ENCODE peak calls at places on chromosomes 2 and 18, in six cellular contexts. W is A549, D is HepG2, J is endothelial cell of umbilical vein, R is K562, N is GM12878. Q is an unnamed sample.

GRCh38 chr2:70280242-70280798 is 13.2 kb downstream of the SNRPG start:
- DNase-seq in D (no peak), N (no peak), R (no peak), J (no peak), W (no peak), Q (no peak)

GRCh38 chr2:24613154-24613814 is 122.2 kb downstream of the NCOA1 start:
- DNase-seq in D (peak), N (peak), R (no peak), J (peak), W (peak), Q (peak)

GRCh38 chr2:190759749-190760213 is 110.9 kb downstream of the NAB1 start:
- DNase-seq in W (peak), N (no peak), R (peak), D (peak), J (peak), Q (peak)

GRCh38 chr2:233240897-233241296 is 10.6 kb upstream of the ATG16L1 start:
- DNase-seq in R (no peak), D (no peak), J (no peak), W (no peak), N (peak), Q (peak)

GRCh38 chr2:98296435-98296834 is 49.8 kb upstream of the CNGA3 start:
- DNase-seq in R (peak), D (no peak), W (no peak), J (no peak), N (no peak), Q (no peak)

GRCh38 chr2:17786727-17787126 is 29.5 kb upstream of the MSGN1 start:
- DNase-seq in J (no peak), D (no peak), W (no peak), N (no peak), R (no peak), Q (no peak)

GRCh38 chr2:187581125-187581896 is 27.1 kb upstream of the TFPI start:
- DNase-seq in J (peak), R (peak), W (peak), N (no peak), D (peak), Q (peak)

GRCh38 chr2:239289545-239289944 is 111.3 kb downstream of the HDAC4 start:
- DNase-seq in R (no peak), N (no peak), D (no peak), W (no peak), J (no peak), Q (no peak)

GRCh38 chr18:13313006-13313661 is 94.6 kb downstream of the LDLRAD4 start:
- DNase-seq in J (no peak), D (peak), N (no peak), R (no peak), W (no peak), Q (no peak)

GRCh38 chr2:197137826-197138480 is 172.6 kb downstream of the ANKRD44 start:
- DNase-seq in R (no peak), J (peak), W (no peak), N (no peak), D (no peak), Q (peak)

GRCh38 chr18:66640431-66640830 is 36.5 kb upstream of the CDH19 start:
- DNase-seq in D (no peak), J (peak), W (peak), R (no peak), N (no peak), Q (peak)

GRCh38 chr2:10918661-10919414 is 7.1 kb downstream of the KCNF1 start:
- DNase-seq in N (no peak), J (no peak), R (peak), W (no peak), D (no peak), Q (no peak)

GRCh38 chr18:35143615-35144596 is 96.9 kb upstream of the ZNF397 start:
- DNase-seq in N (no peak), D (peak), R (peak), W (peak), J (peak), Q (peak)

GRCh38 chr2:137183206-137183605 is 417.9 kb downstream of the THSD7B start:
- DNase-seq in W (no peak), R (no peak), N (no peak), J (no peak), D (no peak), Q (no peak)

GRCh38 chr18:49459404-49460171 is 857 bp downstream of the DYM start:
- DNase-seq in J (peak), N (no peak), W (no peak), R (no peak), D (no peak), Q (peak)

GRCh38 chr18:49886891-49887764 is 73.8 kb upstream of the ACAA2 start:
- DNase-seq in N (no peak), D (no peak), W (no peak), R (no peak), J (no peak), Q (peak)

GRCh38 chr2:15936277-15937104 is 3.9 kb upstream of the MYCN start:
- DNase-seq in R (no peak), N (no peak), W (no peak), D (no peak), J (no peak), Q (no peak)

GRCh38 chr18:59748628-59749360 is 51.6 kb upstream of the CCBE1 start:
- DNase-seq in N (no peak), R (no peak), W (peak), D (no peak), J (no peak), Q (no peak)

GRCh38 chr2:63658176-63658968 is 69.6 kb downstream of the MDH1 start:
- DNase-seq in W (no peak), J (peak), R (no peak), N (no peak), D (no peak), Q (no peak)

GRCh38 chr2:234130734-234131133 is 80.2 kb downstream of the SPP2 start:
- DNase-seq in R (no peak), D (no peak), J (no peak), N (no peak), W (no peak), Q (no peak)

GRCh38 chr18:4639628-4640310 is 184.7 kb upstream of the DLGAP1 start:
- DNase-seq in J (no peak), W (no peak), D (no peak), N (peak), R (no peak), Q (no peak)

GRCh38 chr2:20668470-20668869 is 1.5 kb downstream of the GDF7 start:
- DNase-seq in D (no peak), N (no peak), J (no peak), R (no peak), W (no peak), Q (no peak)

GRCh38 chr18:24534737-24535136 is 74.3 kb downstream of the HRH4 start:
- DNase-seq in N (no peak), D (no peak), J (no peak), R (no peak), W (no peak), Q (no peak)

GRCh38 chr2:129923265-129924141 is 56.0 kb upstream of the RAB6C start:
- DNase-seq in R (peak), W (peak), N (no peak), J (peak), D (peak), Q (peak)
- TF ChIP-seq MAX in R (no peak), W (no peak), N (no peak), J (no peak), D (no peak), Q (no peak)

GRCh38 chr2:178804791-178805190 is 2.4 kb downstream of the TTN start:
- DNase-seq in J (no peak), W (peak), D (peak), N (no peak), R (peak), Q (peak)
- TF ChIP-seq MYC in J (no peak), W (no peak), D (no peak), N (no peak), R (no peak), Q (no peak)

GRCh38 chr18:75219684-75220083 is 9.1 kb downstream of the TSHZ1 start:
- DNase-seq in R (no peak), J (no peak), D (peak), W (no peak), N (no peak), Q (no peak)
- TF ChIP-seq POLR2A in R (no peak), J (no peak), D (no peak), W (no peak), N (no peak), Q (no peak)

GRCh38 chr2:240639566-240639965 is 14.3 kb downstream of the GPR35 start:
- DNase-seq in R (no peak), W (no peak), D (no peak), J (no peak), N (no peak), Q (no peak)
- TF ChIP-seq MAX in R (no peak), W (no peak), D (no peak), J (no peak), N (no peak), Q (no peak)

Q was measured in NB4.